ENCODE peak calls at places on chromosome 4, in nine cellular contexts. B, I, Y, C, T, A, H, F and Q are unnamed samples. For H3K27me3, the result is how much of the 10 kb centered on the place peaks cover.

GRCh38 chr4:116547632-116548031 is 537.7 kb downstream of the TRAM1L1 start:
- DNase-seq in B (no peak), I (no peak), Y (no peak), C (no peak), T (no peak), A (no peak), H (no peak), F (no peak), Q (no peak)

GRCh38 chr4:84767163-84767562 is 184.2 kb downstream of the CDS1 start:
- DNase-seq in B (no peak), I (no peak), Y (no peak), C (no peak), T (no peak), A (no peak), H (no peak), F (no peak), Q (no peak)

GRCh38 chr4:57102050-57102564 is 8.1 kb downstream of the IGFBP7 start:
- DNase-seq in B (no peak), I (peak), Y (peak), C (peak), T (no peak), A (no peak), H (no peak), F (peak), Q (no peak)

GRCh38 chr4:10066206-10066605 is 44.9 kb upstream of the SLC2A9 start:
- DNase-seq in B (no peak), I (no peak), Y (no peak), C (no peak), T (no peak), A (no peak), H (no peak), F (no peak), Q (no peak)

GRCh38 chr4:134529629-134530028 is 328.0 kb upstream of the PABPC4L start:
- DNase-seq in B (no peak), I (no peak), Y (no peak), C (no peak), T (no peak), A (no peak), H (no peak), F (no peak), Q (no peak)

GRCh38 chr4:26451597-26451996 is 38.7 kb downstream of the CCKAR start:
- DNase-seq in B (no peak), I (no peak), Y (no peak), C (no peak), T (no peak), A (no peak), H (no peak), F (no peak), Q (no peak)

GRCh38 chr4:77284036-77284435 is 127.0 kb downstream of the CCNG2 start:
- DNase-seq in B (no peak), I (no peak), Y (no peak), C (no peak), T (no peak), A (no peak), H (no peak), F (no peak), Q (no peak)

GRCh38 chr4:2931765-2932560 is 31.2 kb downstream of the NOP14 start:
- DNase-seq in B (peak), I (no peak), Y (peak), C (no peak), T (peak), A (no peak), H (peak), F (peak), Q (peak)

GRCh38 chr4:42915484-42915883 is 23.0 kb downstream of the GRXCR1 start:
- DNase-seq in B (no peak), I (no peak), Y (no peak), C (no peak), T (no peak), A (no peak), H (no peak), F (no peak), Q (no peak)

GRCh38 chr4:186807809-186808634 is 84.4 kb upstream of the FAT1 start:
- DNase-seq in B (no peak), I (no peak), Y (no peak), C (no peak), T (no peak), A (no peak), H (no peak), F (no peak), Q (no peak)

GRCh38 chr4:165763640-165764039 is 109.4 kb upstream of the TLL1 start:
- DNase-seq in B (no peak), I (no peak), Y (no peak), C (no peak), T (no peak), A (no peak), H (no peak), F (no peak), Q (no peak)

GRCh38 chr4:99100876-99101275 is 12.3 kb upstream of the ADH5 start:
- DNase-seq in B (no peak), I (no peak), Y (no peak), C (no peak), T (no peak), A (no peak), H (no peak), F (no peak), Q (no peak)

DNA sequence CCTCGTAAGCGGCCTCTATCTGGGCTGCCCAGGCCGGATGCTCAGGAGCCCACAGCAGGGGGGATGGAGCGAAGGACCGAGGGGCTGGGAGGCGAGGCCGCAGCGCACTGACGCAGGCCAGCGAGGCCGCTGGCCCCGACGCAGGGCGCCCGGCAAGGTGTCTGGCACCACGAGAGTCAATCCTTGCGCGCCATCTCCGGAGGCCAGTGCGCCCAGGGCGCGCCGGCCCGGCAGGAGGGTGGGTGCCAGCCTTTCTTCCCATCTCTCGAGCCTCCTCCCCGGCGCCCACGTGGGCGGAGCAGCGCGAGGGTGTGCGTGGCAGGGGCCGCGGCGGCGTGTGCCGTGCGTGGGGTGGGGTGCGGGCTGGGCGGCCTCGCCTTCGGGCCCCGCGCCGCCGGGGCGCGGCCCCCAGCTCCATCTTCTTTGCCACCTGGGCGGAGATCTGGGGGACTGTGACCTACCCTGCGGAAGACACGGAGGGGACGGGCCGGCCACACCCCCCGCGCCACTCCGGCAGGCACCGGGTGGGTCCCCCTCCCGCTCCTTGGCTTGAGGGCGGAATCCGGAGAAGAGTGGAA is 916 bp downstream of the JAKMIP1 start:
- DNase-seq in B (no peak), I (peak), Y (no peak), C (no peak), T (no peak), A (no peak), H (no peak), F (no peak), Q (peak)
- H3K27me3 ChIP-seq in B (under half), I (under half), Y (under half), C (under half), T (under half), A (under half), H (under half), F (half or more), Q (under half)

DNA sequence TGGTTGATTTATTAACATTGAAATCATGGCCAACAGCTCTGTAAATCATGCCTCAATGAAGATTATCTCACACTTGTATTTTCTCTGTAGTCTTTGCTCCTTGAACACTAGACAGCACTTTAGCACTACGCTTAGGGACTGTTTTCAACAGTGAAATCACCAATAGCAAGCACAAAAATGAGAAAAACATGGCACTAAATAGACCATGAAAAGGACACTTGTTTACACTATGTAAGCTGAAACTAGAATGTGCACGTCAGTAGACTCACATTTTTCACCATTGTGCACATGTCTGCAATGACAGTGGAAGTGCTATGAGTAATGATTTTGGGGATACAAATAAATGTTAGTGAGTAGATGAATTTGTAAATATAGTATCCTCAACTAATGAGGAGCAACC is 3.1 kb downstream of the BMP2K start:
- DNase-seq in B (no peak), I (no peak), Y (no peak), C (no peak), T (no peak), A (no peak), H (no peak), F (no peak), Q (no peak)
- H3K4me3 ChIP-seq in B (no peak), I (no peak), Y (no peak), C (no peak), T (peak), A (no peak), H (no peak), F (no peak), Q (no peak)

DNA sequence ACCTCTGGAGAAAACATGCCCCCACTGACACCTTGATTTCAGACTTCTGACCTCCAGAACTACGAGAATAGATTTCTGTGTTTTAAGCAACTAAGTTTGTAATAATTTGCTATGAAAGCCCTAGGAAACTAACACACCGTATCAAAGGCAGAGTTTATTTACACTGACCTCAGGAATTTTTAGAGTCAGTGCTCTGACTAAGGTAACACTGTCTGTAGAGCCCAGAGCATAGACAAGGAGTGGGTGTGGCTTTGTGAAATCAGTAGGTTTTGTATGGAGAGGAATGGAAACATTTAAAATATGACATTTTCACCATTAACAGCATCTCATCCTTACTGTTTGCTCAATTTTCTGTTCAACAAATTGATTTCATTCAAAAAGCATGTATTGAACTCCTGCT is 764.4 kb upstream of the PCDH10 start:
- DNase-seq in B (no peak), I (no peak), Y (no peak), C (no peak), T (no peak), A (no peak), H (no peak), F (no peak), Q (no peak)
- TF ChIP-seq CTCF in B (no peak), I (no peak), Y (no peak), C (no peak), T (no peak), A (no peak), H (no peak), F (no peak), Q (no peak)

GRCh38 chr4:41750624-41751324 is 2.2 kb upstream of the PHOX2B start:
- DNase-seq in B (no peak), I (no peak), Y (no peak), C (no peak), T (peak), A (no peak), H (no peak), F (no peak), Q (no peak)
- H3K27me3 ChIP-seq in B (under half), I (half or more), Y (half or more), C (half or more), T (half or more), A (under half), H (under half), F (half or more), Q (under half)

GRCh38 chr4:40576651-40577480 is 52.8 kb downstream of the RBM47 start:
- DNase-seq in B (peak), I (peak), Y (peak), C (peak), T (peak), A (peak), H (peak), F (peak), Q (no peak)
- H3K4me3 ChIP-seq in B (peak), I (no peak), Y (no peak), C (no peak), T (peak), A (peak), H (peak), F (no peak), Q (no peak)

DNA sequence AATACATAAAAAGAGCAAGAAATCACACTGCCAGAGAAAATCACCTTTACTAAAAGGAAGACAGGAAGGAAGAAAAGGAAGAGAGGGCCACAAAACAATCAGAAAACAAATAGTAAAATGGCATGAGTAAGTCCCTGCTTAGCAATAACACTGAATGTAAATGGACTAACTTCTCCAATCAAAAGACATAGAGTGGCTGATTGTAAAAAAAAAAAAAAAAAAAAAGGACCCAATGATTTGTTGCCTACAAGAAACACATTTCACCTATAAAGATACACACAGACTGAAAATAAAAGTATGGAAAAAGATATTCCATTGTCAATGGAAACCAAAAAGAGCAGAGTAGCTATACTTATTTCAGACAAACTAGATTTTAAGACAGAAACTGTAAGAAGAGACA is 12.6 kb downstream of the CENPU start:
- DNase-seq in B (no peak), I (no peak), Y (no peak), C (no peak), T (no peak), A (no peak), H (no peak), F (no peak), Q (no peak)
- TF ChIP-seq CTCF in B (no peak), I (no peak), Y (no peak), C (no peak), T (no peak), A (no peak), H (no peak), F (no peak), Q (no peak)